ENCODE peak calls at places on chromosomes 12 and 14, in four cellular contexts. K is PC-3, P is foreskin fibroblast, V is HCT116. A is an unnamed sample.

GRCh38 chr12:132953163-132953425 is 3.0 kb downstream of the ZNF605 start:
- DNase-seq in K (no peak), P (no peak), V (no peak), A (no peak)

GRCh38 chr14:23538785-23539184 is 12.8 kb downstream of the ZFHX2 start:
- DNase-seq in P (peak), V (no peak), K (no peak), A (no peak)

GRCh38 chr12:110279976-110280783 is 867 bp upstream of the ATP2A2 start:
- DNase-seq in P (peak), V (no peak), K (peak), A (peak)

GRCh38 chr12:1517007-1517406 is 77.4 kb downstream of the FBXL14 start:
- DNase-seq in K (peak), V (no peak), P (peak), A (no peak)

GRCh38 chr14:70029296-70030132 is 150.3 kb downstream of the SMOC1 start:
- DNase-seq in P (no peak), K (no peak), V (no peak), A (no peak)

GRCh38 chr14:76464856-76465255 is 88.9 kb downstream of the ESRRB start:
- DNase-seq in P (no peak), V (no peak), K (no peak), A (no peak)

GRCh38 chr14:71113376-71113775 is 206.1 kb downstream of the PCNX1 start:
- DNase-seq in P (peak), K (no peak), V (no peak), A (no peak)

GRCh38 chr12:71900091-71900490 is 38.6 kb upstream of the TPH2 start:
- DNase-seq in V (no peak), P (peak), K (peak), A (no peak)

GRCh38 chr12:12979731-12980259 is 20.3 kb downstream of the HEBP1 start:
- DNase-seq in K (peak), V (no peak), P (peak), A (no peak)

GRCh38 chr12:47709277-47710048 is 3.6 kb upstream of the RPAP3 start:
- DNase-seq in V (no peak), P (no peak), K (no peak), A (no peak)

GRCh38 chr14:20988717-20989116 is 1.1 kb upstream of the METTL17 start:
- DNase-seq in P (peak), K (no peak), V (no peak), A (no peak)

GRCh38 chr12:65209655-65210043 is 40.3 kb downstream of the LEMD3 start:
- DNase-seq in V (no peak), P (no peak), K (no peak), A (no peak)

GRCh38 chr12:3224530-3224903 is 147.3 kb downstream of the TSPAN9 start:
- DNase-seq in K (no peak), V (no peak), P (no peak), A (no peak)

DNA sequence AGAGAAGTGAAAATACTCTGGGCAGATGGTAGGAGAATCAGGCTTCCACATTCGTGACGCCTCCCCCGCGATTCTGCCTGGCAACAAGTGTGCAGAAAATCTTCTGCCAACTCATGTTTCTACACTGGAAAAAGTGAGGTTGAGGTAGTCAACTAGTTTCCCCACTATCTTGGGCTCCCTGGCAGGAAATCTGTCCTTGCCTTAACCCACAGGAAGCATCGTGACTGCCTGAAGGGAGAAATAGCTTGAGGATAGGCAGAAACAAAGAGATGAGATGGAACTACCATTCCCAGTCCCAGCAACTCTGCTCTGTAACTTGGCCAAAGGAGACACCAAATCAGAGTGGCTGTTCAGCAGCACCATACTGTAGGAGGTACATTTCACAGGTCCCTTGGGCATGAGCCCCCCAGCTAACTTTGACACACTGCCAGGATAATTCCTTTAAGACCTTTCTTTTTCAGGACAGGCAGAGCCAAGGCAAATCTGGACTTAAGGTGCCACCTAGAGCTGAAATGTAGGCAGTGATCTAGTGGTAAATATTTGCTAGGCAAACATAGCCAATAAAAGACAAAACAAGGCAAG is 205.0 kb downstream of the PTPRO start:
- DNase-seq in K (peak), P (peak), V (peak), A (peak)
- TF ChIP-seq CTCF in K (peak), P (peak), V (peak), A (no peak)

GRCh38 chr14:25375639-25376038 is 325.7 kb upstream of the STXBP6 start:
- DNase-seq in K (no peak), V (no peak), P (no peak), A (no peak)

DNA sequence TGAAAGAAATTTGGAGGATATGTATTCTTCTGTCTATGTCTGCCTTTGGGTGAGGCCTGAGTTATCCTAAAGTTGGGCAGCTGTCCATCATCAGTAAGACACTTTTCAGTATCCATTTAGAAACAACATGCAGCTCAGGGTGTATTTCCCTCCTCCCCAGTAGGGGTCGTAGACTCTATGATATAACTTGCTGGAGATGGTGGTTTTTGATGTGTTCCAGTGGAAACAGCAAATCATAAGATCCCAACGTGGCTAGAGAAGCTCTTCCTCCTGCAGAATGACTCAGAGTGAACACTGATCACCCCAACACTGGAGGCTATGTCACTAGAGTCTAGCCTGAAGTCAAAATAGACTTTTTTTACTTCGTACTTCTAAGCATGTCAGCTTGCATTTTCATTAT is 331.6 kb upstream of the STXBP6 start:
- DNase-seq in P (no peak), V (no peak), K (peak), A (no peak)
- TF ChIP-seq CTCF in P (no peak), V (peak), K (peak), A (peak)

GRCh38 chr12:124716208-124717141 is 147.2 kb downstream of the SCARB1 start:
- DNase-seq in V (no peak), K (no peak), P (no peak), A (no peak)
- TF ChIP-seq CTCF in V (no peak), K (no peak), P (no peak), A (no peak)

GRCh38 chr14:99029150-99029915 is 242.7 kb downstream of the BCL11B start:
- DNase-seq in K (no peak), P (no peak), V (no peak), A (no peak)
- TF ChIP-seq CTCF in K (no peak), P (no peak), V (no peak), A (no peak)

DNA sequence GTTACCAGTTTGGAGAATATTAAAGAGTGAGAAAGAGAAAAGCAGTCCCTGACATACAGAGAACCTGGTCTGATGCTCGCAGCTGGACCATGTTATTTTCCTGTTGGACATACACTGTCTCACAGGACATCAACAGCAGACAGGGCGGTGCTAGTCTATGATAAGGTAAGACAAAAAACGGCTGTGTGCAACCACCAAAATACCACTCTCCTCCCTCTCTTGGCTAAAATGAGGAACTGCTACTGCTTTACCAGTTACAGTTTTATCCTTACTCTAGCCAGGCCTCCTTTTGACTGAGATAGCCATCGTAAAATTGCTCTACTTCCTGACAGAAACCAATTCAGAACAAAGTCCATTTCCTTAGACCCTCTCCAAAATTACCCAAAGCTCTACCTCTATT is 47.0 kb upstream of the ERGIC2 start:
- DNase-seq in V (peak), K (peak), P (no peak), A (no peak)
- TF ChIP-seq CTCF in V (peak), K (peak), P (no peak), A (no peak)

GRCh38 chr12:46354111-46354798 is 18.3 kb downstream of the SLC38A2 start:
- DNase-seq in K (no peak), P (no peak), V (no peak), A (no peak)
- TF ChIP-seq CTCF in K (peak), P (no peak), V (peak), A (no peak)

DNA sequence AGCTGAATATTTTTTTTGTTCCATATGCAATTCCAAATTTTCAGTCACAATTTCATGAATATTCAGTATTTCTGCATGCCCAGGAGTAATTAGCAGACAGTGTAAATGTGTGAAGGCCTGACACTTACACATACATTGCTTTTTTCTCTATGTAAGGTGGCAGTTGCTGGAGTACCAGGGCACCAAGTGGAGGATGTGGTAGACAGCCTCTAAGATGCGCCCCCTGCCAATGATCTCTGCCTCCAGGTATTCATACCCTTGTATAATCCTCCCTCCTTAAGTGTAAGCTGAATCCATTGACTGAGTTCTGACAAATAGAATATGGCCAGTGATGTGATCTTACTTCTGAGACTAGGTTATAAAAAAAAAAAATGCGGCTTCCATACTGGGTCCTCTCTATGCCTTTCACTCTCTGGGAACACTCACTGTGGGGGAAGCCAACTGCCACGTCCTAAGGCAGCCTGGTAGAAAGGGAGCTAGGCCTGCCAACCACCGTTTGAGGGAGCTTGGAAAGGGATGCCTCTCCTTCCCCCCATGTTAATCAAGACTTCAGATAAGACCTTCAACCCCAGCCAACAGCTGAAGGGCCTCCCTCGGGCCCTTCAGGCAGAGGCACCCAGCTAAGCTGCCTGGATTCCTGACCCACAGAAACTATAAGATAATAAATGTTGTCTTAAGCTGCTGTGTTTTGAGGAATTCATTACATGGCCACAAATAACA is 62.6 kb upstream of the PTGR2 start:
- DNase-seq in P (no peak), K (no peak), V (no peak), A (no peak)
- TF ChIP-seq CTCF in P (no peak), K (no peak), V (no peak), A (no peak)

GRCh38 chr12:88388566-88389269 is 191.6 kb downstream of the KITLG start:
- DNase-seq in P (peak), K (no peak), V (no peak), A (no peak)

GRCh38 chr12:88391556-88391955 is 188.7 kb downstream of the KITLG start:
- DNase-seq in P (peak), V (peak), K (peak), A (no peak)

GRCh38 chr12:88390811-88391210 is 189.5 kb downstream of the KITLG start:
- DNase-seq in P (no peak), V (no peak), K (no peak), A (no peak)

DNA sequence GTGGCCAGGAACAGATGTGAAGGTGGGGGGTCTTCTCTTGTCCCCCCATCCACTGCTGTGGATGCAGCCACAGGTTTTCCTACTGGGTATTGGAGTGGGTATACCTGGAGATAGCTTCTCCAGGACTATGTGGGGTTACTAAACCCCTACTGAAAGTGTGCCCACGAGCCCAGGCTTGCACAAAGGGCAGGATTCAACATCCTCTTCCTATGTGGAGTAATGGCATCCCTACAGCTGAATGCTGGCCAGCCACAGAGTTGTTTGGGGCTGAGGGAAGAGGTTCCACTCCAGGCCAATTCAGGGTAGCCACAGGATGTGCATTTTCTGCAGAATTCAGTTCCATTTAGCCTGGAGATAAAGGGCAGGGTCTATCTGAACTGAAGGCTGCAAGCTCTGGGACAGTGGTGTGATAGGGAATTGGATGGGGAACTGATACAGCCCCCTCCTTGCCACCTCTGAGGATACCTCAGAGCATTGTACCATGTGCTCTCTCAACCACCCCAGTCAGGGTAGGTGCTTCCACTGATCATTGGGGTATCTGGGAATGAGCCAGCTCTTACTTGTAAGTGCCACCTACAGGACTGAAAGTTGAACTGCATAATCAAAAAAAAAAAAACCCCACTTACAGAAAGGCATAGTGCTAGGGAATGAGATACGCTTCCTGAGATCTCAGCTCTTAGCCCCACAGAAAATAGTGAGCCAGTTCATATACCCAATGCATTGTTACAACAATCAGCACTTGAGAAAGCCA is 187.1 kb downstream of the KITLG start:
- DNase-seq in P (peak), V (peak), K (peak), A (peak)
- TF ChIP-seq CTCF in P (peak), V (peak), K (peak), A (peak)

A was measured in Calu3.